ENCODE peak calls at places on chromosome 15, in five cellular contexts. R, P, E, J and C are unnamed samples.

GRCh38 chr15:87672309-87672897 is 584.1 kb downstream of the NTRK3 start:
- DNase-seq in R (peak; percentile 24), P (peak; percentile 30), E (peak; percentile 68), J (no peak), C (no peak)

GRCh38 chr15:66981746-66982145 is 83.7 kb upstream of the SMAD3 start:
- DNase-seq in R (no peak), P (peak; percentile 3), E (no peak), J (no peak), C (no peak)

GRCh38 chr15:48507416-48508065 is 138.0 kb downstream of the FBN1 start:
- DNase-seq in R (peak; percentile 56), P (peak; percentile 28), E (no peak), J (peak; percentile 43), C (peak; percentile 8)

GRCh38 chr15:55990071-55990470 is 3.3 kb downstream of the NEDD4 start:
- DNase-seq in R (no peak), P (no peak), E (no peak), J (no peak), C (no peak)

GRCh38 chr15:68028137-68028771 is 25.9 kb upstream of the PIAS1 start:
- DNase-seq in R (no peak), P (no peak), E (no peak), J (no peak), C (no peak)

GRCh38 chr15:82855286-82856092 is 46.1 kb downstream of the WHAMM start:
- DNase-seq in R (no peak), P (no peak), E (no peak), J (no peak), C (no peak)

GRCh38 chr15:68816795-68817303 is 3.8 kb downstream of the ANP32A start:
- DNase-seq in R (peak; percentile 31), P (no peak), E (peak; percentile 35), J (peak; percentile 70), C (no peak)

GRCh38 chr15:28955160-28955502 is 69.4 kb downstream of the APBA2 start:
- DNase-seq in R (no peak), P (no peak), E (peak; percentile 34), J (no peak), C (peak; percentile 17)

GRCh38 chr15:75920079-75920478 is 16.4 kb downstream of the FBXO22 start:
- DNase-seq in R (no peak), P (no peak), E (no peak), J (peak; percentile 13), C (no peak)

GRCh38 chr15:58298883-58299282 is 132.9 kb upstream of the LIPC start:
- DNase-seq in R (no peak), P (no peak), E (no peak), J (no peak), C (no peak)

GRCh38 chr15:70199601-70200000 is 101.9 kb upstream of the TLE3 start:
- DNase-seq in R (no peak), P (no peak), E (no peak), J (no peak), C (no peak)

GRCh38 chr15:74460298-74460697 is 662 bp downstream of the UBL7 start:
- DNase-seq in R (no peak), P (no peak), E (no peak), J (no peak), C (peak; percentile 39)

GRCh38 chr15:29888651-29889050 is 66.4 kb upstream of the TJP1 start:
- DNase-seq in R (peak; percentile 14), P (no peak), E (no peak), J (no peak), C (no peak)

GRCh38 chr15:100120111-100120510 is 221.7 kb downstream of the ADAMTS17 start:
- DNase-seq in R (no peak), P (no peak), E (no peak), J (no peak), C (no peak)

GRCh38 chr15:25763954-25764353 is 99.2 kb downstream of the ATP10A start:
- DNase-seq in R (no peak), P (no peak), E (no peak), J (no peak), C (no peak)

GRCh38 chr15:68650901-68651709 is 72.3 kb downstream of the CORO2B start:
- DNase-seq in R (peak; percentile 78), P (peak; percentile 91), E (peak; percentile 100), J (peak; percentile 18), C (no peak)

GRCh38 chr15:64690008-64690407 is 85.4 kb downstream of the RBPMS2 start:
- DNase-seq in R (no peak), P (no peak), E (no peak), J (no peak), C (no peak)

GRCh38 chr15:93706881-93707280 is 524.5 kb upstream of the MCTP2 start:
- DNase-seq in R (no peak), P (no peak), E (no peak), J (no peak), C (no peak)

GRCh38 chr15:97728791-97729190 is 231.7 kb upstream of the ARRDC4 start:
- DNase-seq in R (no peak), P (no peak), E (no peak), J (no peak), C (no peak)

GRCh38 chr15:88624156-88624970 is 3.2 kb downstream of the AEN start:
- DNase-seq in R (no peak), P (no peak), E (no peak), J (peak; percentile 58), C (no peak)

GRCh38 chr15:57680021-57680420 is 26.5 kb upstream of the POLR2M start:
- DNase-seq in R (peak; percentile 25), P (no peak), E (no peak), J (no peak), C (no peak)

DNA sequence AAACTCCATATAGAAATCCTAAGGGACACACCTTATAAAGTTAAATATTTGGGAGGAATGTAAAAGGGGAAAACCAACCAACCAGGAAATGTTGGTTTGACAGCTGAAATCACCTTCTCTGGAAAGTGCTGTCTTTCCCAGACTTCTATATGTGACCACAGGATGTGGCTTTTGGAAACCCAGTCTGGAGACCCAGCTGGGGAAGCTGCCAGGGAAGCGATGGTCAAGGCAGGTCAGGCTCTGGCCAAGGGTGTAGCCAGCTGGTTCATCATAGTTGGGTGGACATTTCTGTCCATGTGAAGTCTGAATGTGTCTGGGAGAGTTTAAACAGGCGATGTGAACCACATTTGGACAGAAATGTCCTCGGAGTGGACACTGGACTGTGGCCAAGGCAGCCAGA is 73.9 kb downstream of the ARNT2 start:
- DNase-seq in R (no peak), P (no peak), E (no peak), J (no peak), C (no peak)
- TF ChIP-seq KDM1A in R (no peak), P (no peak), E (no peak), J (no peak), C (no peak)

GRCh38 chr15:41829959-41830646 is 2.2 kb downstream of the JMJD7 start:
- DNase-seq in R (no peak), P (no peak), E (no peak), J (no peak), C (no peak)
- TF ChIP-seq KDM1A in R (no peak), P (no peak), E (no peak), J (no peak), C (no peak)

GRCh38 chr15:52259503-52259902 is 36.1 kb downstream of the MYO5C start:
- DNase-seq in R (no peak), P (no peak), E (no peak), J (no peak), C (no peak)
- TF ChIP-seq KDM1A in R (no peak), P (no peak), E (no peak), J (no peak), C (no peak)

GRCh38 chr15:62840518-62841268 is 201.9 kb upstream of the TPM1 start:
- DNase-seq in R (no peak), P (no peak), E (no peak), J (no peak), C (no peak)
- TF ChIP-seq KDM1A in R (no peak), P (no peak), E (no peak), J (no peak), C (no peak)

DNA sequence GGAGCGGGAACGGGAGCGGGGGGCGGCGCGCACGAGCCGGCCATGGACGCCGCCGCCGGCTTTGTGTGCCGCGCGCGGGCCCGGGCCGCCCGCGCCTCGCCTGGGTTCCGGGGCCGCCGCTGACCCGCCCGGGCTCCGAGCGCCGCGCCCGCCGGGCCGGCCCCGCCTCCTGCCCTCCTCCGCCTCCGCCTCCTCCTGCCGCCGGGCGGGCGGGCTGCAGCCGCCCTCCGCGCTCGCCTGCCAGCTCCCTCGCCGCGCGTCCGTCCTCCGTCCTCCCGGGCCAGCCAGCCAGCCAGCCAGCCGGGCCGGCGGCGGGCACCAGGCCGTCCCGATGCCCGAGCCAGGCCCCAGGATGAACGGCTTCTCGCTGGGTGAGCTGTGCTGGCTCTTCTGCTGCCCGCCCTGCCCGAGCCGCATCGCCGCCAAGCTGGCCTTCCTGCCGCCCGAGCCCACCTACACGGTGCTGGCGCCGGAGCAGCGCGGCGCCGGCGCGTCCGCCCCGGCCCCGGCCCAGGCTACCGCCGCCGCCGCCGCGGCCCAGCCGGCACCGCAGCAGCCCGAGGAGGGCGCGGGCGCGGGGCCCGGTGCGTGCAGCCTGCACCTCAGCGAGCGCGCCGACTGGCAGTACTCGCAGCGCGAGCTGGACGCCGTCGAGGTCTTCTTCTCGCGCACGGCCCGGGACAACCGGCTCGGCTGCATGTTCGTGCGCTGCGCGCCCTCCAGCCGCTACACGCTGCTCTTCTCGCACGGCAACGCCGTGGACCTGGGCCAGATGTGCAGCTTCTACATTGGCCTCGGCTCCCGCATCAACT is at the start of gene ABHD17C:
- DNase-seq in R (peak; percentile 68), P (peak; percentile 87), E (peak; percentile 81), J (peak; percentile 9), C (no peak)
- TF ChIP-seq KDM1A in R (no peak), P (no peak), E (no peak), J (no peak), C (no peak)

DNA sequence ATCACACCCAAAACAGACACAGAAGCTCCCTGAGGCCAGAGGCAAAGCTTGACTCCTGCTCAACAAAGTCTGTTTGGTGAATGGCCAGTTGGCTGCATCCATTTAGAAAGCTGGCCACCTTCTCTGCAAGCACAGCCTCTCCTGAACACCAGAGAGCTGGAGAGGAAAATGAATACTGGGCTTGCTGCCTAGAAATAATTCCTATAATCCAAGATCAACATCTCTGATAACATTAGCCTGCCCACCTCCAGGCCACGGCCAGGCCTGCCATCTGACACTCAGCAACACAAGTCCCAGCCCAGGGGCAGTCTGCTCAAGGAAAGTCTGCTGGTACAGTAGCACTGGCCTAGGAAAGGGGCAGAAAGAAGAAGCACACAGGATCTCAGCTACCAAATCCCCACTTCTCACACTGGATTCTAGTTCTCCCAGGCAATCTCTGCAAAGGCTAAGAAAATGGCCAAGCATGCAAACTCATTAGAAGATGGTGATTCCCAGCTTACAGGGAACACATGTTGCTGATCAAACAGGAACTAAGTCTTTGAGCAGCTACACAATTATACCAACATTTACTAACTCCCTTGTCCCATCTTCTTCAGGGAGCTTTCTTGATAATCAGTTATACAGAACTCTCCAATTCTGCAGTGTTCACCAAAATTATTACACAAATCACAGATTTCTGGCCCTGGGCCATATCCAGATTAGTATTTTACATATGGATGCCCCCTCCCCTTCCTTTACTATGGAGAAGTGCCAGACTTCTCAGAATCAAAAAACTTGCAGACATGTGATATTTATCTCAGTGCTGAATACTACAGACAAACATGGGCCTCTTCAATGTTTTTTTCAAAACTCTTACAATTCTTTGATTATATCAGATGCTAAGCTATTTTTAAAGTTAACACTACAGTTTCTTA is 9.9 kb downstream of the TBC1D2B start:
- DNase-seq in R (no peak), P (no peak), E (no peak), J (no peak), C (no peak)
- TF ChIP-seq KDM1A in R (no peak), P (peak; percentile 42), E (no peak), J (no peak), C (no peak)